ENCODE peak calls at places on chromosomes 13 and 19, in six cellular contexts. P is foreskin fibroblast, K is H7, R is fibroblast of the aortic adventitia, I is endodermal cell, Z is IMR-90. D is an unnamed sample.
A peak's percentile ranks its signal among the peaks of the same experiment; 100 is the strongest.

GRCh38 chr19:39261704-39262103 is 6.5 kb upstream of the IFNL2 start:
- DNase-seq in R (no peak), I (no peak), K (no peak), Z (no peak), P (no peak), D (no peak)

GRCh38 chr13:75263741-75264407 is 218.1 kb downstream of the TBC1D4 start:
- DNase-seq in K (no peak), Z (peak; percentile 28), I (no peak), P (peak; percentile 28), R (peak; percentile 19), D (peak; percentile 68)

GRCh38 chr19:39212377-39212742 is 8.3 kb upstream of the SYCN start:
- DNase-seq in R (peak; percentile 10), Z (no peak), P (peak; percentile 16), K (peak; percentile 81), I (peak; percentile 86), D (peak; percentile 13)

GRCh38 chr13:47147784-47148062 is 250.9 kb upstream of the HTR2A start:
- DNase-seq in K (no peak), P (no peak), I (no peak), Z (no peak), R (no peak), D (no peak)

GRCh38 chr19:2495130-2495641 is 19.3 kb downstream of the GADD45B start:
- DNase-seq in P (peak; percentile 80), I (peak; percentile 82), Z (peak; percentile 40), R (peak; percentile 74), K (peak; percentile 81), D (peak; percentile 42)

GRCh38 chr13:23505007-23505406 is 65.2 kb upstream of the TNFRSF19 start:
- DNase-seq in I (no peak), Z (peak; percentile 74), K (no peak), P (peak; percentile 71), R (peak; percentile 49), D (peak; percentile 41)

GRCh38 chr13:51020600-51020999 is 90.5 kb downstream of the C13orf42 start:
- DNase-seq in R (no peak), I (no peak), Z (no peak), K (no peak), P (no peak), D (no peak)

GRCh38 chr13:48561461-48562224 is 28.8 kb upstream of the RCBTB2 start:
- DNase-seq in I (no peak), P (no peak), K (no peak), Z (no peak), R (no peak), D (no peak)

GRCh38 chr13:113137656-113138292 is 15.2 kb downstream of the F10 start:
- DNase-seq in P (no peak), R (no peak), Z (no peak), K (peak; percentile 66), I (peak; percentile 34), D (no peak)

GRCh38 chr13:20359335-20359734 is 127.2 kb upstream of the GJB6 start:
- DNase-seq in P (peak; percentile 83), R (peak; percentile 94), Z (peak; percentile 99), I (no peak), K (no peak), D (peak; percentile 100)

GRCh38 chr13:106768991-106769390 is 201.1 kb upstream of the ARGLU1 start:
- DNase-seq in I (no peak), K (no peak), P (no peak), Z (no peak), R (no peak), D (no peak)

GRCh38 chr19:58460039-58460438 is 6.8 kb upstream of the ZNF324 start:
- DNase-seq in K (no peak), I (no peak), Z (no peak), P (no peak), R (no peak), D (no peak)

GRCh38 chr13:80823472-80823871 is 482.5 kb upstream of the SPRY2 start:
- DNase-seq in Z (no peak), I (no peak), P (no peak), R (no peak), K (no peak), D (no peak)

GRCh38 chr13:35278917-35279316 is 197.6 kb downstream of the MAB21L1 start:
- DNase-seq in I (no peak), Z (no peak), P (no peak), K (no peak), R (no peak), D (no peak)

GRCh38 chr13:94030415-94031119 is 448.9 kb downstream of the DCT start:
- DNase-seq in I (no peak), K (no peak), P (no peak), Z (no peak), R (no peak), D (no peak)

GRCh38 chr13:31674056-31674455 is 65.3 kb upstream of the RXFP2 start:
- DNase-seq in K (no peak), P (peak; percentile 59), R (peak; percentile 56), Z (no peak), I (no peak), D (peak; percentile 17)

GRCh38 chr19:5743640-5744039 is 23.2 kb downstream of the CATSPERD start:
- DNase-seq in I (no peak), P (no peak), R (peak; percentile 7), K (no peak), Z (no peak), D (peak; percentile 5)

GRCh38 chr13:31627097-31627496 is 112.2 kb upstream of the RXFP2 start:
- DNase-seq in K (no peak), P (peak; percentile 73), R (peak; percentile 63), Z (peak; percentile 39), I (no peak), D (peak; percentile 78)

GRCh38 chr19:16435238-16435911 is 36.4 kb downstream of the EPS15L1 start:
- DNase-seq in I (no peak), P (peak; percentile 84), Z (peak; percentile 98), K (no peak), R (peak; percentile 97), D (peak; percentile 95)

GRCh38 chr19:13747098-13747453 is 17.2 kb upstream of the MRI1 start:
- DNase-seq in K (no peak), Z (no peak), P (no peak), R (no peak), I (no peak), D (no peak)
- H3K4me3 ChIP-seq in K (peak overlapping the region; percentile 29), Z (peak overlapping the region; percentile 31), P (peak overlapping the region; percentile 94), R (peak overlapping the region; percentile 53), I (peak overlapping the region; percentile 94), D (peak overlapping the region; percentile 23)

DNA sequence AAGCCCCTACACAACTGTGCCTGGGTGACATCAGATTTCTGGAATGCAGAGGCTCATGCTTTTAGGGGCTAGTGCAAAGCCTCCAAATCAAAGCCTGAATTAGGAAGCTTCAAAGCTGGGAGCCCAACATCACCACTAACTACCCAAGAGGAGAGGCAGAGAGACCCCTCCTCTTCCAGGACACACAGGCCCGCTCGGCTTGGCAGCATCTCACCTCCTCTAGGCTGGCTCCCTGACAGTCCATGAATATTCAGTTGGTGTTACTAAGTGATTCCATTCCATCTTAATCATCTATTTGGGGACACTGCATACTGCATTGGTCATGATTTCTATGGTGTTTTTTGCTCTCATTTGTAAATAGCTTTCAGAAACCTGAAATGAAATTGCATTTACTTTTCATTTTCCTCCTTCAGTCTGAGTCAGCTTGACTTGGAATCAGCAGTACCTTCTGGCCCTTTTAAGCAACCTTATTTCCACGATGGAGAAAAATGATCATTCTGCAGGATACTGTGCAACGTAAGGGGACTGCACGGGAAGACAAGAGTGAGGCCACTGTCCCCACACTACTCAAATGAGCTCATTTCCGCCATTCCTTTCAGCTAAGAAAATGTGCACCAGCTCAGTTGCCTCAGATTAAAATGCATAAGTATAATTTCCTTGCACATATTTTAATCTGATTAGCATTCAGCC is 219.8 kb downstream of the RFC3 start:
- DNase-seq in Z (no peak), R (no peak), I (peak; percentile 51), P (peak; percentile 30), K (no peak), D (peak; percentile 4)
- H3K4me3 ChIP-seq in Z (no peak overlapping the region), R (no peak overlapping the region), I (no peak overlapping the region), P (no peak overlapping the region), K (no peak overlapping the region), D (no peak overlapping the region)

GRCh38 chr19:44756089-44756562 is 7.6 kb downstream of the BCL3 start:
- DNase-seq in R (no peak), Z (no peak), I (no peak), K (peak; percentile 58), P (no peak), D (no peak)

GRCh38 chr19:44757735-44758505 is 9.4 kb downstream of the BCL3 start:
- DNase-seq in P (peak; percentile 93), R (peak; percentile 58), Z (peak; percentile 63), I (peak; percentile 90), K (peak; percentile 92), D (peak; percentile 73)

GRCh38 chr19:44759083-44759804 is 10.7 kb downstream of the BCL3 start:
- DNase-seq in R (no peak), K (peak; percentile 74), I (no peak), P (no peak), Z (no peak), D (no peak)

GRCh38 chr19:44757057-44757734 is 8.7 kb downstream of the BCL3 start:
- DNase-seq in K (peak; percentile 87), R (peak; percentile 88), I (peak; percentile 78), P (peak; percentile 84), Z (peak; percentile 73), D (peak; percentile 82)

GRCh38 chr19:44758596-44758995 is 10.1 kb downstream of the BCL3 start:
- DNase-seq in Z (no peak), P (no peak), R (no peak), K (peak; percentile 90), I (peak; percentile 86), D (no peak)
- H3K4me3 ChIP-seq in Z (no peak overlapping the region), P (peak overlapping the region; percentile 55), R (peak overlapping the region; percentile 64), K (peak overlapping the region; percentile 53), I (peak overlapping the region; percentile 78), D (peak overlapping the region; percentile 53)

GRCh38 chr19:31354919-31355318 is 5.7 kb upstream of the TSHZ3 start:
- DNase-seq in K (peak; percentile 51), P (no peak), I (peak; percentile 58), Z (no peak), R (no peak), D (no peak)
- H3K4me3 ChIP-seq in K (peak overlapping the region; percentile 21), P (no peak overlapping the region), I (peak overlapping the region; percentile 74), Z (no peak overlapping the region), R (no peak overlapping the region), D (no peak overlapping the region)